ENCODE peak calls at places on chromosomes 1 and 21, in four cellular contexts. O is A549, E is IMR-90, B is vagina. P is an unnamed sample. For H3K4me1, the result is how much of the 10 kb centered on the place peaks cover.

GRCh38 chr1:175129182-175129581 is 61.5 kb downstream of the TNN start:
- DNase-seq in O (no peak), E (peak), B (no peak), P (no peak)

GRCh38 chr1:170623171-170623570 is 40.8 kb upstream of the PRRX1 start:
- DNase-seq in O (no peak), E (peak), B (no peak), P (no peak)

GRCh38 chr1:168735987-168736386 is 7.0 kb upstream of the DPT start:
- DNase-seq in O (no peak), E (no peak), B (no peak), P (no peak)

GRCh38 chr1:201347498-201348210 is 29.8 kb downstream of the TNNT2 start:
- DNase-seq in O (no peak), E (no peak), B (no peak), P (peak)

GRCh38 chr1:151716771-151717631 is at the start of gene CELF3:
- DNase-seq in O (no peak), E (no peak), B (no peak), P (no peak)

GRCh38 chr1:51671527-51672325 is 54.8 kb downstream of the OSBPL9 start:
- DNase-seq in O (no peak), E (peak), B (no peak), P (no peak)

GRCh38 chr1:3052501-3052900 is 16.5 kb upstream of the PRDM16 start:
- DNase-seq in O (no peak), E (no peak), B (no peak), P (peak)

GRCh38 chr1:154973344-154974085 is 966 bp upstream of the CKS1B start:
- DNase-seq in O (peak), E (peak), B (no peak), P (peak)

GRCh38 chr21:46376856-46377453 is 53.0 kb downstream of the PCNT start:
- DNase-seq in O (no peak), E (no peak), B (no peak), P (no peak)

GRCh38 chr1:234310460-234310817 is 62.8 kb upstream of the COA6 start:
- DNase-seq in O (no peak), E (no peak), B (no peak), P (no peak)

GRCh38 chr1:106998431-106999002 is 58.0 kb upstream of the PRMT6 start:
- DNase-seq in O (no peak), E (no peak), B (no peak), P (no peak)

GRCh38 chr1:160759740-160760139 is 20.7 kb downstream of the SLAMF7 start:
- DNase-seq in O (no peak), E (no peak), B (no peak), P (no peak)

GRCh38 chr1:174217787-174218574 is 58.7 kb downstream of the RABGAP1L start:
- DNase-seq in O (peak), E (peak), B (no peak), P (no peak)

GRCh38 chr21:35720065-35720810 is 340.1 kb downstream of the SETD4 start:
- DNase-seq in O (no peak), E (no peak), B (no peak), P (no peak)

GRCh38 chr1:35278886-35279554 is 10.5 kb downstream of the ZMYM4 start:
- DNase-seq in O (no peak), E (peak), B (no peak), P (no peak)
- H3K4me1 ChIP-seq in O (under half), E (under half), B (under half), P (under half)

DNA sequence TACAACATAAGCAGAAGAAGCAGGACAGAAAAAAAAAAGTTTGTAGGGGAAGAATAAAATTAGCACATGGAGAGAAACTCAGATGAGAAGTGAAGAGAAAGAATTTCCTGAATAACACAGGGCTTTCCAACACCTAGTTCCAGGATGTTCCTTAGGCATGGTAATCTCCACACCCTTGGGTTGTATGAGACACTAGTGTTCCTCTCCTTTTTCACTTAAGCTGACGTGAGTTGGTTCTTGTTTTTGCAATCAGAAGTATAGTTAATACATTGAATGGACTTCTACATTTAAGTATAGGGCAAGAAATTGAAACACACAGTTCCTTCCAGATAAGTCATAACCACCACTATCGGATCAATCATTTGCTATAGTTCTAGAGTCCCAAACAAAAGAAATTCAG is 51.0 kb downstream of the LPAR3 start:
- DNase-seq in O (no peak), E (no peak), B (no peak), P (no peak)
- H3K27ac ChIP-seq in O (no peak), E (no peak), B (no peak), P (no peak)

DNA sequence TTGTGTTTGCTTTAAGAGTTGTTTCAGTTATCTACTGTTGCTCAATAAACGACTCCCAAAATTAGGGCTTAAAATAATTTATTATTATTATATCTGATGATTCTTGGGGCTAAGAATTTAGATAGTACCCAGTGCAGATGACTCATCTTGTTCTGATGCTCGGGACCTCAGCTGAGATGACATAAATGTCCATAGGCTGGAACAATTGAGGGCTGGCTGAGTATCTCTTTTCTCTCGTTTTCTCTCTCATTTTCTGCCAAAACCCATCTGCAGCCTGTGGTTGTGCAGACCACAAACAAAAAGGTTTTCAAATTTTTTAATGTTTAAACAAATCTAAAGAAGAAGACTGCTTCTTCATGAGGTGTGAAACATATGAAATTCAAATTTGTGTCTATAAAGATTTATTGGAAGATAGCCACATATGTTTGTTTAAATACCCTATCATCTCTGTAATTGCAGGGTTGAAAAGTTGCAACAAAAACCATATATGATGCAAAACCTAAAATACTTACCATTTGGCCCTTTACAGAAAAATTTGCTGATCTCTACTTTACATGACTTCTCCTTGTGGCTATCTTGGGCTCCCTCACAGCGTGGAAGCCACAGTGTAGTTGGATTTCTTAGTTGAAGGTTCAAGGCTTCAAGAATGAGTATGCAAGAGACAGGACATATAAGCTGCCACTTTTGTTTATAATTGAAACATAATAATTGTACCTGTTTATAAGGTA is 14.8 kb upstream of the PTPRC start:
- DNase-seq in O (no peak), E (peak), B (no peak), P (no peak)
- H3K4me1 ChIP-seq in O (under half), E (under half), B (under half), P (under half)

GRCh38 chr1:94909486-94909885 is 17.4 kb downstream of the CNN3 start:
- DNase-seq in O (no peak), E (no peak), B (no peak), P (no peak)

GRCh38 chr1:94908190-94908589 is 18.7 kb downstream of the CNN3 start:
- DNase-seq in O (no peak), E (no peak), B (no peak), P (no peak)

GRCh38 chr1:94906382-94906781 is 20.5 kb downstream of the CNN3 start:
- DNase-seq in O (no peak), E (no peak), B (no peak), P (no peak)

GRCh38 chr1:94907161-94907560 is 19.7 kb downstream of the CNN3 start:
- DNase-seq in O (no peak), E (no peak), B (no peak), P (no peak)

DNA sequence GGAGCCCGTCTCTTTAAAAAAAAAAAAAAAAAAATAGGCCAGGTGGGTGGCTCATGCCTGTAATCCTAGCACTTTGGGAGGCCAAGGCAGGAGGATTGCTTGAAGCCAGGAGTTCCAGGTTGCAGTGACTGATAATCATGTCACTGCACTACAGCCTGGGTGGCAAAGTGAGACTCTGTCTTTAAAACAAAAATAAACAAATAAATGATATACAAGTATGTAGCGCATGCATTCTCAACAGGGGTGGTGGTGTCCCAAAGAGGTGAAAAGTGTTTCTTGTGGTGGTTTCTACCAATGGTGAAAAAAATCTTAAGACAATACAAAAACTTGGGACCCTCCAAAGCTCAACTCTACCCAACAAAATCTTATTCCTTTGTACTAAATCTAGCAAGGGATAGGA is 17.9 kb downstream of the CNN3 start:
- DNase-seq in O (no peak), E (no peak), B (no peak), P (no peak)
- H3K27ac ChIP-seq in O (no peak), E (no peak), B (peak), P (no peak)

GRCh38 chr1:209673631-209674417 is 1.4 kb upstream of the G0S2 start:
- DNase-seq in O (no peak), E (no peak), B (no peak), P (no peak)

GRCh38 chr1:209678981-209679539 is 3.8 kb downstream of the G0S2 start:
- DNase-seq in O (no peak), E (no peak), B (no peak), P (no peak)

GRCh38 chr1:209672705-209673630 is 2.2 kb upstream of the G0S2 start:
- DNase-seq in O (no peak), E (no peak), B (no peak), P (no peak)

GRCh38 chr1:209675567-209676154 is 449 bp downstream of the G0S2 start:
- DNase-seq in O (no peak), E (peak), B (no peak), P (peak)

DNA sequence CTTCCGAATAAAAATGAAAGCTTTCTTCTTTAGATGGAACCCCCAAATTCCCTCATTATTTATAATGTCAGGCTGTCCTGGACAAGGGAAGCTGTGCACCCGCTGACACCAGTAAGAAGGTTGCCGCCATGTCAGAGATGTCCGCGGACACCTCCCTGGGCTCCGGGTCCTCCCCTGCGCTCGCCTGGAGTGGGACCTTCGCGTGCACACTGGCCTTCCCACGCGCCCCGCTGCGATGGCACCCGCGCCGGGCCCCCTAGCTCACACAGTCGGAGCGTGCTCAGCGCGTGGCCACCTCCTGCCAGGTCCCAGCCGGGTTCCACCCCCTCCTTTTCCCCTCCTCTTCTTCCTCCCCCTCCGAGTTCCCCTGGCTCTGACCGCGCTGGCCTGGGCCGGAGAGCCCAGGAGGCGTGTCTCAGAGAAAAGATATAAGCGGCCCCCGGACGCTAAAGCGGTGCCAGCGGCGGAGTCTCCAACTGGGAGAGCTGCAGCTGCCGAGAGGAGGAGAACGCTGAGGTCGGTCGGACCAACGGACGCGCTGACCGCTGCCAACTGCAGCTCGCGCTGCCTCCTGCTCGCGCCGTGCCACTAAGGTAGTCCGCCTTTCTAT is at the start of gene G0S2:
- DNase-seq in O (no peak), E (peak), B (no peak), P (peak)
- H3K4me1 ChIP-seq in O (under half), E (under half), B (under half), P (under half)

GRCh38 chr1:5833911-5834310 is 158.3 kb downstream of the NPHP4 start:
- DNase-seq in O (no peak), E (no peak), B (no peak), P (no peak)

GRCh38 chr1:5830771-5831599 is 161.2 kb downstream of the NPHP4 start:
- DNase-seq in O (no peak), E (no peak), B (no peak), P (no peak)

GRCh38 chr1:5832916-5833895 is 159.0 kb downstream of the NPHP4 start:
- DNase-seq in O (no peak), E (no peak), B (no peak), P (no peak)

GRCh38 chr1:5829414-5829813 is 162.8 kb downstream of the NPHP4 start:
- DNase-seq in O (no peak), E (no peak), B (no peak), P (peak)

DNA sequence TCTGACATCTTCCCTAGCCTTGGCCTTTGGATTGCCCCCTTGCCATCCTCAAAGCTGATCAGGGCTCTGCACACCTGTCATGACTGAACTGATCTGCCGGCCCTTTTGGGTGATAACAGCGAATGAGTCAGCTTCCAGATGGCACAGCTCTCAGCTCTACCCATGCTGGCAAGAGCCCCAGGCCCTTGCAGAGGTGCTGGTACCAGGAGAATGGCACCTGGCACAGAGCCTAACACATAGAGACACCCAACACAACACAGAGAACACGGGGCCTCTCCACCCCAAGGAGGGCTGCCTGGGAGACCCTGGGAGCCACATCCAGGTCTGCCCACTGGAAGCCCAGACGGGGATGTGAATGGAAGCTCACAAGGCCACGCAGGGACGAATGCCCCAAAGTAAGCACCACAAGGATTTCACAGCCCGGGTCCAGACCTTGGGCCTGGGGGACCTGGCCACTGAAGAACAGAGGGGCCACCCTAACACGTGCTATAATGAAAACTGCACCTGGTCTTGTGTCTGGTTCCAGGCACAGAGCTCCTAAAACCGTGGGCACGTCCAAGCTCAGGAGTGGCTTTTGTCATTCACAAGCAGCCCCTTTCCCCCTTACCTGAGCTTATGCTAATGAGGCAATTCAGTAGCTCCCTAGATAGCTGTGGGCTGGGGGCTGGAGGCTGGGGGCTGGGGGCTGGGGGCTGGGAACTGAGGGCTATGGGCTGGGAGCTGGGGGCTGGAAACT is 160.5 kb downstream of the NPHP4 start:
- DNase-seq in O (no peak), E (no peak), B (no peak), P (peak)
- H3K27ac ChIP-seq in O (no peak), E (no peak), B (no peak), P (no peak)

GRCh38 chr1:23100074-23100748 is 68.4 kb downstream of the LUZP1 start:
- DNase-seq in O (peak), E (peak), B (no peak), P (no peak)
- H3K4me1 ChIP-seq in O (half or more), E (under half), B (half or more), P (under half)

DNA sequence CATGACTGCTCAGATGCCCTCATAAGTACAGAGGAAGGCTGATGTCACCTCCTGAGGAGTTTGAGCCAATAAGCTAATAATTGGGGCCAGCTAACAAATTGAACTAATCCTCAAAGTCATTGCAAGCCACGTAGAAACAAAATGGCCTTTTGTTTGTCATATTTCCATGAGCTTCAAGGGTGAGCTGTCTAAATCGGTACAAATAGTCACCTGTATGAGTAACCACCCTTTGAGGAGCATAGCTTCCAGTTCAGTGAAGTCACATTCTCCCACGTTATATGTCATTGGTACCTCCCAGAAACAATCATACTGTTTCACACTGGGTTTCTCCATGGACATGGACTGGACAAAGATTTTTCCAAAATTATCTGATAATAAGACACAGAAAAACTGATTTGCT is 11.6 kb downstream of the AVPR1B start:
- DNase-seq in O (no peak), E (no peak), B (no peak), P (no peak)
- H3K27ac ChIP-seq in O (no peak), E (no peak), B (no peak), P (no peak)

GRCh38 chr1:211647666-211648065 is 27.8 kb downstream of the NEK2 start:
- DNase-seq in O (no peak), E (no peak), B (no peak), P (no peak)
- H3K4me1 ChIP-seq in O (half or more), E (under half), B (under half), P (under half)